ENCODE peak calls at places on chromosomes 2 and 18, in five cellular contexts. N is GM23338, K is neural progenitor cell, H is HCT116, T is hepatocyte. O is an unnamed sample.
A peak's percentile ranks its signal among the peaks of the same experiment; 100 is the strongest.

GRCh38 chr18:54647176-54647575 is 56.1 kb downstream of the DYNAP start:
- DNase-seq in N (peak; percentile 72), K (peak; percentile 53), H (peak; percentile 34), T (peak; percentile 61), O (peak; percentile 31)

GRCh38 chr2:98027955-98028593 is 32.3 kb upstream of the TMEM131 start:
- DNase-seq in N (no peak), K (peak; percentile 79), H (no peak), T (no peak), O (no peak)

GRCh38 chr2:201969938-201970785 is 63.5 kb upstream of the FZD7 start:
- DNase-seq in N (no peak), K (no peak), H (no peak), T (peak; percentile 59), O (no peak)

GRCh38 chr18:63199743-63200241 is 119.8 kb downstream of the BCL2 start:
- DNase-seq in N (no peak), K (no peak), H (no peak), T (no peak), O (no peak)

GRCh38 chr18:47926101-47926850 is 4.2 kb downstream of the SMAD2 start:
- DNase-seq in N (no peak), K (peak; percentile 41), H (no peak), T (no peak), O (no peak)

GRCh38 chr2:74532222-74532621 is 2.5 kb downstream of the HTRA2 start:
- DNase-seq in N (no peak), K (no peak), H (no peak), T (no peak), O (peak; percentile 61)

GRCh38 chr18:75257596-75257995 is 47.0 kb downstream of the TSHZ1 start:
- DNase-seq in N (no peak), K (no peak), H (no peak), T (no peak), O (no peak)

GRCh38 chr2:44927979-44928659 is 13.4 kb upstream of the SIX3 start:
- DNase-seq in N (peak; percentile 77), K (peak; percentile 86), H (no peak), T (no peak), O (no peak)

GRCh38 chr2:214139630-214140284 is 271.1 kb upstream of the VWC2L start:
- DNase-seq in N (no peak), K (no peak), H (no peak), T (no peak), O (no peak)

DNA sequence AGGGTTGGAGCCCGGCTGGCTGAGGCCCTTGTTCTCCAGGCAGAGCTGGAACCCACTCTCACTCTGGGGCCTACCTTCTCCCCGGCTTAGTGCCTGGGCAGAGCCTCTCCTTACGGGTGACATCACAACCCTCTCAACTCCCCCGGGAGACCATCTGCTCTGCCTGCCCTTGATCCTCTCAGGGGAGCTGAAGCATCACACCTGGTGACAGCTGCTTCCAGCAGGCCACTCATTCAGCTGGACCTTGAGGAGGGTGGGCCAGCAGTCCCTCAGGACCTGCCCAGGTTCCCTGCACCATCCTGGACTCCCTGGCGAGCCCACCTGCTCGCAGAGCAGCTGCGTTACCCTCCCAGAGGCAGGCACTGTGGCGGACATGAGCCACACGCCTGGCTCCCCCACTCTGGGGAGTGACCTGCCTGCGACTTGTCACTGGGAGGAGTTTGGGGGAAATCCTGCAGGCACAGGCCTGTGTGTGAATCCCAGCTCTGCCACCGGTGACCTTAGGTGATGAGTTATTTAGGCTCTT is 13.1 kb downstream of the HS6ST1 start:
- DNase-seq in N (no peak), K (no peak), H (no peak), T (no peak), O (peak; percentile 89)
- H3K4me2 ChIP-seq in N (peak overlapping the region; percentile 65), K (peak overlapping the region; percentile 61), H (peak overlapping the region; percentile 83), T (peak overlapping the region; percentile 69), O (peak overlapping the region; percentile 59)

GRCh38 chr2:14255135-14255820 is 377.2 kb upstream of the LRATD1 start:
- DNase-seq in N (peak; percentile 59), K (peak; percentile 30), H (no peak), T (no peak), O (no peak)
- TF ChIP-seq EZH2phosphoT487 in N (no peak), K (no peak), H (no peak), T (no peak), O (no peak)

GRCh38 chr18:49398331-49398730 is 62.1 kb downstream of the DYM start:
- DNase-seq in N (no peak), K (no peak), H (no peak), T (no peak), O (no peak)
- H3K4me2 ChIP-seq in N (no peak overlapping the region), K (no peak overlapping the region), H (no peak overlapping the region), T (no peak overlapping the region), O (no peak overlapping the region)

GRCh38 chr2:219571311-219572236 is at the start of gene OBSL1:
- DNase-seq in N (peak; percentile 95), K (peak; percentile 91), H (no peak), T (peak; percentile 89), O (no peak)
- TF ChIP-seq EZH2phosphoT487 in N (no peak), K (no peak), H (no peak), T (no peak), O (no peak)

GRCh38 chr18:2935438-2936192 is 77.3 kb downstream of the LPIN2 start:
- DNase-seq in N (no peak), K (no peak), H (no peak), T (no peak), O (no peak)
- H3K4me2 ChIP-seq in N (no peak overlapping the region), K (no peak overlapping the region), H (no peak overlapping the region), T (no peak overlapping the region), O (no peak overlapping the region)

O was measured in OCI-LY7.